ENCODE peak calls at places on chromosomes 16 and 17, in six cellular contexts. Y is stomach; N is osteoblast; K is ascending aorta; R is CD8-positive, alpha-beta memory T cell; J is PC-9. S is an unnamed sample.

GRCh38 chr16:85969159-85969558 is 70.2 kb downstream of the IRF8 start:
- DNase-seq in R (no peak), J (no peak), N (peak; percentile 21), Y (no peak), K (no peak), S (no peak)

GRCh38 chr17:79942591-79943353 is 92.9 kb downstream of the TBC1D16 start:
- DNase-seq in N (peak; percentile 98), K (peak; percentile 5), R (peak; percentile 43), Y (no peak), J (no peak), S (peak; percentile 49)

GRCh38 chr17:19347323-19348080 is 15.0 kb downstream of the B9D1 start:
- DNase-seq in J (no peak), Y (no peak), R (no peak), K (peak; percentile 6), N (peak; percentile 79), S (peak; percentile 16)

GRCh38 chr16:86823895-86824671 is 245.7 kb downstream of the FOXL1 start:
- DNase-seq in Y (no peak), K (no peak), N (peak; percentile 96), J (no peak), R (no peak), S (no peak)

GRCh38 chr17:37842401-37842800 is 81.8 kb upstream of the TBC1D3K start:
- DNase-seq in N (no peak), Y (no peak), K (no peak), R (no peak), J (no peak), S (no peak)

GRCh38 chr17:27456681-27457404 is 595 bp downstream of the KSR1 start:
- DNase-seq in J (no peak), R (peak; percentile 56), N (peak; percentile 73), K (no peak), Y (no peak), S (peak; percentile 60)

GRCh38 chr16:75593825-75594820 is 27.9 kb downstream of the GABARAPL2 start:
- DNase-seq in K (no peak), Y (no peak), J (no peak), N (no peak), R (no peak), S (peak; percentile 72)

GRCh38 chr17:27577124-27577761 is 53.7 kb upstream of the LGALS9 start:
- DNase-seq in J (no peak), N (peak; percentile 88), R (no peak), Y (no peak), K (no peak), S (peak; percentile 76)

GRCh38 chr17:65268832-65269231 is 131.7 kb downstream of the RGS9 start:
- DNase-seq in N (peak; percentile 82), J (no peak), Y (no peak), R (no peak), K (no peak), S (no peak)

GRCh38 chr17:30554839-30555751 is 77.9 kb downstream of the GOSR1 start:
- DNase-seq in N (no peak), J (no peak), R (no peak), Y (peak; percentile 26), K (no peak), S (peak; percentile 81)

GRCh38 chr17:28041844-28042656 is 427 bp upstream of the NLK start:
- DNase-seq in R (no peak), K (no peak), Y (no peak), N (peak; percentile 36), J (no peak), S (peak; percentile 33)

GRCh38 chr17:39738568-39738901 is 797 bp downstream of the GRB7 start:
- DNase-seq in K (no peak), Y (peak; percentile 70), N (no peak), J (peak; percentile 61), R (peak; percentile 70), S (peak; percentile 88)

GRCh38 chr17:17836818-17837379 is at the start of gene SREBF1:
- DNase-seq in J (peak; percentile 46), K (no peak), Y (peak; percentile 61), R (peak; percentile 75), N (peak; percentile 96), S (peak; percentile 99)

GRCh38 chr17:73616873-73617430 is 27.3 kb downstream of the SDK2 start:
- DNase-seq in K (no peak), N (peak; percentile 23), R (no peak), Y (no peak), J (no peak), S (no peak)

GRCh38 chr17:73841431-73842060 is 197.3 kb upstream of the SDK2 start:
- DNase-seq in Y (no peak), K (no peak), J (no peak), R (no peak), N (peak; percentile 72), S (peak; percentile 85)

DNA sequence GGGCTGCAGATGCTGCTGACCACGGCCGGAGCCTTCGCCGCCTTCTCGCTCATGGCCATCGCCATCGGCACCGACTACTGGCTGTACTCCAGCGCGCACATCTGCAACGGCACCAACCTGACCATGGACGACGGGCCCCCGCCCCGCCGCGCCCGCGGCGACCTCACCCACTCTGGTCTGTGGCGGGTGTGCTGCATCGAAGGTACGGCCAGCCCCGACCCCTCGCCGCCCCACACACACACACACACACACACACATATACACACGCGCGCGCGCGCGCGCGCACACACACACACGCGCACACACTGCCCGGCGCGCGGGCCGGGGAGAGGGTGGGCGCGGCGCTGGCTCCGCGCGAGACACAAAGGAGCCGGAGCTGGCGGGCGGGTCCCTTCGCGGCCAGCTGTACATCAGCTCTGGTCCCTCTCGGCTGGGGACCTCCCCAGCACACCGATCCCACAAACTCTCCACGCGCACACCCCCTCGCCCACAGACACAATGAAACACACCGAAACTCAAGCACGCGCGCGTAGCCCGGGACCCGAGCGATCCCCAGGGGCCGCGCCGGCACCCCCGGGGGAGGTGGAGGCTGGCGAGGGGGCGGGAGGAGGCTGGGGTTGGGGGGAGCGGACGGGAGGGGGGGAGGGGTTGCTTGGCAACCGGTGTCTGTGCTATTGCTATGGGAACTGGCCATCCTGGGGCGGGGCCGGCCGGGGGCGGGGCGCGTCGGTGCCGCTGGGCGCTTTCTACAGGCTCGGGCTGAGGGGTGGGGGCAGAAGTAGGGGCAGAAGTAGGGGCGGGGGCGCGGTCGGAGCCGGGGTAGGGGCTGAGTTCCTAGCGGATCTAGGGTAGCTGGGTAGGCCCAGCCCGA is 658 bp downstream of the CACNG4 start:
- DNase-seq in R (no peak), Y (no peak), J (no peak), N (peak; percentile 90), K (no peak), S (peak; percentile 98)
- H3K4me3 ChIP-seq in R (no peak overlapping the region), Y (peak overlapping the region; percentile 48), J (peak overlapping the region; percentile 77), N (no peak overlapping the region), K (peak overlapping the region; percentile 60), S (peak overlapping the region; percentile 67)

DNA sequence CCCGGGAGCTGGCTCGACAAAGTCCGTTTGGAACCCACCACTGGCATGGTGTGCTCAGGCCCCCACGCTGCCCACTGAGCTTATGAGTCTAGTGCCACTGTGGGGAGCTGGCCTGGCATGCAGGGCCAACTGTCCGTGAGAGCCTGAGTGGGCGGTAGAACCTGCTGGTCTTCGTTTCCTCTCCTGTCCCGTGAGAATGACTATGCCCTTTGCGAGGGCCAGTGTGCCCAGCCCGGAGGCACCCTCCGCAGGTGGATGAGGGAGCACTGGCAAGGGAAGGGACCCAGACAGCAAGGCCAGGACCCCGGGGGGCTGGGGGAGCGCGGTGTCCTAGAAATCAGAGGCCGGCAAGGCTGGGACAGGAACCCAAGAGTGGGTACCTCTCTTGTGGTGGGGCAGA is 3.2 kb downstream of the BAIAP3 start:
- DNase-seq in R (no peak), J (no peak), Y (no peak), N (no peak), K (no peak), S (no peak)
- H3K27me3 ChIP-seq in R (peaks cover 23% of the 10 kb centered on the region), J (no peaks in the 10 kb centered on the region), Y (peaks cover 46% of the 10 kb centered on the region), N (peaks cover 46% of the 10 kb centered on the region), K (peaks cover 29% of the 10 kb centered on the region), S (peaks cover 37% of the 10 kb centered on the region)

DNA sequence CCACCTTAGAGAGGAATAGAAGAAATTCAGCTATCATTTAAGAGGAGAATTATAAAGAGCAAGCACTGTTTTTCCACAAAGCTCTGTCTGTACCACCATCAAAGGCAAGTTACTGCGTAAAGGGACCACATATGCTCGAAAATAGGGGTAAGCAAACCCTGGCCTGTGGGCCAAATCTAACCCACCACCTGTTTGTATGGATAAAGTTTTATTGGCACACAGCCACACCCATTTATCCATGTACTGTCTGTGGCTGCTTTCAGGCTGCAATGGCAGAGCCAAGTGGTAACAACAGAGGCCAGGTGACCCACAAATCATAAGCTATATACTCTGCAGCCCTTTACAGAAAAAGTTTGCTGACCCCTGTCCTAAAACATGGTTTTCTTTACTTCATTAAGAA is 180.3 kb downstream of the MRTFB start:
- DNase-seq in J (no peak), N (no peak), R (no peak), K (no peak), Y (no peak), S (no peak)
- H3K36me3 ChIP-seq in J (peaks cover 35% of the 10 kb centered on the region), N (peaks cover 42% of the 10 kb centered on the region), R (peaks cover 29% of the 10 kb centered on the region), K (peaks cover 60% of the 10 kb centered on the region), Y (peaks cover 66% of the 10 kb centered on the region), S (peaks cover 24% of the 10 kb centered on the region)

GRCh38 chr16:78535098-78535497 is 435.6 kb downstream of the WWOX start:
- DNase-seq in K (no peak), R (no peak), Y (no peak), J (no peak), N (no peak), S (no peak)

GRCh38 chr16:78542419-78542818 is 443.0 kb downstream of the WWOX start:
- DNase-seq in Y (no peak), R (no peak), J (no peak), K (no peak), N (no peak), S (no peak)

GRCh38 chr16:78538919-78539318 is 439.5 kb downstream of the WWOX start:
- DNase-seq in J (no peak), R (no peak), K (no peak), Y (no peak), N (no peak), S (no peak)

GRCh38 chr16:78537511-78537910 is 438.1 kb downstream of the WWOX start:
- DNase-seq in N (no peak), K (no peak), R (no peak), J (no peak), Y (no peak), S (no peak)

GRCh38 chr16:78538284-78538683 is 438.8 kb downstream of the WWOX start:
- DNase-seq in Y (no peak), N (no peak), K (no peak), R (no peak), J (no peak), S (no peak)
- H3K4me3 ChIP-seq in Y (no peak overlapping the region), N (no peak overlapping the region), K (no peak overlapping the region), R (no peak overlapping the region), J (no peak overlapping the region), S (no peak overlapping the region)

S was measured in H7.